ENCODE peak calls at places on chromosomes 16 and 17, in ten cellular contexts. One of them, this sample, is unnamed.

GRCh38 chr16:50881953-50882352 is 140.1 kb downstream of the CYLD start:
- DNase-seq in fibroblast of mammary gland: no peak
- DNase-seq in A172: no peak
- DNase-seq in activated CD8-positive, alpha-beta T cell treated with anti-CD3 and anti-CD28 coated beads for 36 hours: no peak
- DNase-seq in colonic mucosa: no peak
- DNase-seq in T-cell: no peak
- DNase-seq in germinal center: no peak
- DNase-seq in CD8-positive, alpha-beta memory T cell: no peak
- DNase-seq in T-helper 2 cell: no peak
- DNase-seq in AG08395: no peak
- DNase-seq in this sample: no peak

GRCh38 chr16:50310308-50311133 is 44.2 kb downstream of the ADCY7 start:
- DNase-seq in fibroblast of mammary gland: no peak
- DNase-seq in A172: no peak
- DNase-seq in activated CD8-positive, alpha-beta T cell treated with anti-CD3 and anti-CD28 coated beads for 36 hours: no peak
- DNase-seq in colonic mucosa: no peak
- DNase-seq in T-cell: no peak
- DNase-seq in germinal center: no peak
- DNase-seq in CD8-positive, alpha-beta memory T cell: peak; percentile 42
- DNase-seq in T-helper 2 cell: no peak
- DNase-seq in AG08395: no peak
- DNase-seq in this sample: no peak

GRCh38 chr16:25033852-25034251 is 18.7 kb upstream of the ARHGAP17 start:
- DNase-seq in fibroblast of mammary gland: peak; percentile 74
- DNase-seq in A172: peak; percentile 89
- DNase-seq in activated CD8-positive, alpha-beta T cell treated with anti-CD3 and anti-CD28 coated beads for 36 hours: no peak
- DNase-seq in colonic mucosa: no peak
- DNase-seq in T-cell: no peak
- DNase-seq in germinal center: no peak
- DNase-seq in CD8-positive, alpha-beta memory T cell: no peak
- DNase-seq in T-helper 2 cell: no peak
- DNase-seq in AG08395: no peak
- DNase-seq in this sample: peak; percentile 2

GRCh38 chr17:64442550-64442971 is 6.4 kb upstream of the MILR1 start:
- DNase-seq in fibroblast of mammary gland: no peak
- DNase-seq in A172: peak; percentile 61
- DNase-seq in activated CD8-positive, alpha-beta T cell treated with anti-CD3 and anti-CD28 coated beads for 36 hours: no peak
- DNase-seq in colonic mucosa: no peak
- DNase-seq in T-cell: no peak
- DNase-seq in germinal center: no peak
- DNase-seq in CD8-positive, alpha-beta memory T cell: no peak
- DNase-seq in T-helper 2 cell: no peak
- DNase-seq in AG08395: no peak
- DNase-seq in this sample: no peak

GRCh38 chr16:87295259-87295658 is 21.9 kb downstream of the C16orf95 start:
- DNase-seq in fibroblast of mammary gland: peak; percentile 8
- DNase-seq in A172: peak; percentile 58
- DNase-seq in activated CD8-positive, alpha-beta T cell treated with anti-CD3 and anti-CD28 coated beads for 36 hours: no peak
- DNase-seq in colonic mucosa: peak; percentile 55
- DNase-seq in T-cell: no peak
- DNase-seq in germinal center: peak; percentile 61
- DNase-seq in CD8-positive, alpha-beta memory T cell: no peak
- DNase-seq in T-helper 2 cell: no peak
- DNase-seq in AG08395: no peak
- DNase-seq in this sample: peak; percentile 33

GRCh38 chr16:79037429-79038373 is 562.8 kb downstream of the MAF start:
- DNase-seq in fibroblast of mammary gland: no peak
- DNase-seq in A172: no peak
- DNase-seq in activated CD8-positive, alpha-beta T cell treated with anti-CD3 and anti-CD28 coated beads for 36 hours: no peak
- DNase-seq in colonic mucosa: peak; percentile 24
- DNase-seq in T-cell: no peak
- DNase-seq in germinal center: no peak
- DNase-seq in CD8-positive, alpha-beta memory T cell: no peak
- DNase-seq in T-helper 2 cell: no peak
- DNase-seq in AG08395: no peak
- DNase-seq in this sample: peak; percentile 70

GRCh38 chr17:68334393-68334792 is 43.1 kb downstream of the ARSG start:
- DNase-seq in fibroblast of mammary gland: no peak
- DNase-seq in A172: no peak
- DNase-seq in activated CD8-positive, alpha-beta T cell treated with anti-CD3 and anti-CD28 coated beads for 36 hours: no peak
- DNase-seq in colonic mucosa: no peak
- DNase-seq in T-cell: no peak
- DNase-seq in germinal center: no peak
- DNase-seq in CD8-positive, alpha-beta memory T cell: no peak
- DNase-seq in T-helper 2 cell: no peak
- DNase-seq in AG08395: no peak
- DNase-seq in this sample: no peak

GRCh38 chr17:7017827-7018200 is 5.0 kb upstream of the BCL6B start:
- DNase-seq in fibroblast of mammary gland: no peak
- DNase-seq in A172: no peak
- DNase-seq in activated CD8-positive, alpha-beta T cell treated with anti-CD3 and anti-CD28 coated beads for 36 hours: peak; percentile 57
- DNase-seq in colonic mucosa: no peak
- DNase-seq in T-cell: no peak
- DNase-seq in germinal center: no peak
- DNase-seq in CD8-positive, alpha-beta memory T cell: no peak
- DNase-seq in T-helper 2 cell: no peak
- DNase-seq in AG08395: no peak
- DNase-seq in this sample: no peak